ENCODE peak calls at places on chromosomes 16 and 17, in four cellular contexts. J is uterus, X is bronchial epithelial cell, T is adipocyte. S is an unnamed sample.

GRCh38 chr17:46212634-46213435 is 19.6 kb upstream of the KANSL1 start:
- DNase-seq in T (peak), X (peak), J (peak), S (peak)

GRCh38 chr17:7548585-7549400 is at the start of gene TNFSF12:
- DNase-seq in X (peak), T (peak), J (peak), S (peak)

GRCh38 chr17:76166168-76166567 is 25.1 kb upstream of the FOXJ1 start:
- DNase-seq in J (no peak), X (no peak), T (no peak), S (peak)

GRCh38 chr17:82596837-82597672 is 51.2 kb downstream of the WDR45B start:
- DNase-seq in T (no peak), J (no peak), X (no peak), S (no peak)

GRCh38 chr16:588639-588888 is 1.3 kb upstream of the RAB40C start:
- DNase-seq in T (peak), X (peak), J (peak), S (peak)

GRCh38 chr17:48622857-48623256 is 3.3 kb downstream of the HOXB9 start:
- DNase-seq in J (no peak), X (no peak), T (no peak), S (no peak)

GRCh38 chr17:79495665-79496064 is 115.2 kb downstream of the RBFOX3 start:
- DNase-seq in T (no peak), X (no peak), J (no peak), S (no peak)

GRCh38 chr16:69822174-69822935 is 60.2 kb downstream of the WWP2 start:
- DNase-seq in J (no peak), X (no peak), T (no peak), S (no peak)

GRCh38 chr16:78244131-78244899 is 144.9 kb downstream of the WWOX start:
- DNase-seq in J (no peak), T (no peak), X (peak), S (peak)

GRCh38 chr17:68491864-68492263 is 20.4 kb upstream of the PRKAR1A start:
- DNase-seq in T (no peak), X (peak), J (peak), S (peak)

GRCh38 chr16:85291302-85292148 is 179.3 kb upstream of the CIBAR2 start:
- DNase-seq in T (no peak), J (no peak), X (no peak), S (no peak)

GRCh38 chr16:55832788-55833583 is at the start of gene CES1:
- DNase-seq in T (no peak), X (no peak), J (peak), S (no peak)

GRCh38 chr16:55835578-55835977 is 2.7 kb upstream of the CES1 start:
- DNase-seq in T (peak), X (no peak), J (no peak), S (no peak)

GRCh38 chr16:55830658-55831294 is 2.1 kb downstream of the CES1 start:
- DNase-seq in J (no peak), T (no peak), X (no peak), S (no peak)

GRCh38 chr16:55834044-55834443 is 1.1 kb upstream of the CES1 start:
- DNase-seq in J (no peak), X (no peak), T (no peak), S (no peak)

GRCh38 chr16:55832425-55832787 is 490 bp downstream of the CES1 start:
- DNase-seq in X (no peak), J (no peak), T (no peak), S (no peak)
- H3K4me3 ChIP-seq in X (no peak), J (no peak), T (peak), S (no peak)

DNA sequence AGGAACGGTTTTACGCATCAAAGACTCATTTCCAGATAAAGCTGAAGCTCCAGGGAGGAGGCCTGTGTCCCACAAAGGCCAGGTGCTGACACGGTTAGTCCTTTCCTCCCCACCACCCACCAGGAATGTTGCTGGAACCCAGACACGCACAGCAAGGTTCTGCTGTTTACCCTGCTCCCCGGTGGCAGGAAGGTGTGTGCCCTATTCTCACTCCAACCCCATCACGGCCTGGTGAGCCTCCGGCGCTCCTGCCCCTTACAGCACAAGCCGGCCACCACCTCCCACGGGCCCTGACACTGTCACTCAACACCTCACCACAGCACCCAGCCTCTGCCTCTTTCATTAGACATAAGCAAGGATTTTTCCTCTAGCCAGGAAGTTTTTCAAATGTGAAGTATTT is 47.8 kb downstream of the ANKRD11 start:
- DNase-seq in T (no peak), X (no peak), J (no peak), S (no peak)
- H3K4me3 ChIP-seq in T (peak), X (peak), J (no peak), S (peak)

GRCh38 chr16:50267151-50267631 is 840 bp downstream of the ADCY7 start:
- DNase-seq in J (no peak), X (no peak), T (peak), S (no peak)
- H3K4me3 ChIP-seq in J (no peak), X (no peak), T (peak), S (no peak)

GRCh38 chr17:41664587-41665565 is 23.8 kb upstream of the EIF1 start:
- DNase-seq in X (no peak), T (no peak), J (no peak), S (no peak)

GRCh38 chr17:41667280-41668008 is 21.2 kb upstream of the EIF1 start:
- DNase-seq in J (no peak), T (no peak), X (no peak), S (no peak)

GRCh38 chr17:41666708-41667279 is 21.9 kb upstream of the EIF1 start:
- DNase-seq in X (no peak), J (peak), T (peak), S (peak)

GRCh38 chr17:41665566-41666335 is 22.9 kb upstream of the EIF1 start:
- DNase-seq in X (peak), J (peak), T (peak), S (peak)

GRCh38 chr17:41666336-41666680 is 22.4 kb upstream of the EIF1 start:
- DNase-seq in T (peak), X (no peak), J (no peak), S (peak)
- H3K4me3 ChIP-seq in T (peak), X (peak), J (peak), S (peak)

GRCh38 chr16:74771656-74772315 is 2.8 kb downstream of the FA2H start:
- DNase-seq in X (no peak), J (no peak), T (no peak), S (no peak)
- H3K4me3 ChIP-seq in X (no peak), J (no peak), T (no peak), S (no peak)

GRCh38 chr17:57866319-57866718 is 16.5 kb upstream of the MRPS23 start:
- DNase-seq in T (no peak), J (no peak), X (no peak), S (no peak)

GRCh38 chr17:57862990-57863667 is 13.3 kb upstream of the MRPS23 start:
- DNase-seq in T (no peak), X (no peak), J (peak), S (no peak)

GRCh38 chr17:57862410-57862989 is 12.7 kb upstream of the MRPS23 start:
- DNase-seq in X (no peak), J (peak), T (no peak), S (no peak)

GRCh38 chr17:57861737-57862409 is 12.0 kb upstream of the MRPS23 start:
- DNase-seq in T (peak), J (peak), X (no peak), S (no peak)

DNA sequence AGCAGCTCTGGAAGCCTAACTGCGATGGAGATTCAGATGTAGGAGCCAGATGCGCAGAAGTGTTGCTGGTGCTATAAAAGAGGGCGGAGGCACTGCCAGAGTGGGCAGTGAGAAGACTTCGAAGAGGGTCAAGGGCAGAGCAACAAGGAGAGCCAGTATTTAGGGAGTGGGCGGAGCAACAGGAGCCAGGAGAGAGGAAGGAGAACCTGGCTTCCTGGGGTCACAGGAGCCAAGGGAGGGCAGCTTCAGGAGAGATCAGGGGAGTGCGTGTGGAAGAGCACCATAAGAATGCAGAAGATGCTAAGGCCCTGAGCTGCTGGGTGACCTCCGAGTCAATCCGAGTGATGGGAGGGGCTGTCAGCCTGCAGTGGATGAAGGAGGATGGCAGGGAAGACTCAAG is 14.4 kb upstream of the MRPS23 start:
- DNase-seq in T (no peak), X (no peak), J (no peak), S (no peak)
- H3K4me3 ChIP-seq in T (no peak), X (no peak), J (no peak), S (no peak)